ENCODE peak calls at places on chromosomes 3 and 15, in eight cellular contexts. One of them, this sample, is unnamed.

GRCh38 chr3:123533554-123534159 is 51.2 kb downstream of the HACD2 start:
- DNase-seq in ovary: no peak
- DNase-seq in AG04450: no peak
- DNase-seq in ascending aorta: no peak
- DNase-seq in body of pancreas: no peak
- DNase-seq in left ventricle myocardium inferior: no peak
- DNase-seq in RWPE2: no peak
- DNase-seq in GM12878: no peak
- DNase-seq in this sample: no peak

GRCh38 chr3:24837601-24838000 is 343.0 kb upstream of the THRB start:
- DNase-seq in left ventricle myocardium inferior: no peak
- DNase-seq in body of pancreas: no peak
- DNase-seq in GM12878: no peak
- DNase-seq in RWPE2: no peak
- DNase-seq in AG04450: no peak
- DNase-seq in ovary: no peak
- DNase-seq in ascending aorta: no peak
- DNase-seq in this sample: no peak

GRCh38 chr15:42203891-42204290 is 4.2 kb downstream of the VPS39 start:
- DNase-seq in body of pancreas: no peak
- DNase-seq in GM12878: no peak
- DNase-seq in ovary: no peak
- DNase-seq in AG04450: no peak
- DNase-seq in left ventricle myocardium inferior: no peak
- DNase-seq in ascending aorta: no peak
- DNase-seq in RWPE2: no peak
- DNase-seq in this sample: no peak

GRCh38 chr3:52401551-52401950 is 43.4 kb downstream of the SEMA3G start:
- DNase-seq in ascending aorta: no peak
- DNase-seq in GM12878: no peak
- DNase-seq in RWPE2: peak; percentile 21
- DNase-seq in left ventricle myocardium inferior: peak; percentile 8
- DNase-seq in ovary: no peak
- DNase-seq in body of pancreas: no peak
- DNase-seq in AG04450: no peak
- DNase-seq in this sample: no peak

GRCh38 chr3:121855555-121855954 is 20.5 kb downstream of the EAF2 start:
- DNase-seq in ascending aorta: no peak
- DNase-seq in RWPE2: no peak
- DNase-seq in GM12878: no peak
- DNase-seq in ovary: no peak
- DNase-seq in AG04450: no peak
- DNase-seq in body of pancreas: no peak
- DNase-seq in left ventricle myocardium inferior: no peak
- DNase-seq in this sample: no peak

GRCh38 chr3:13480340-13481318 is 523 bp downstream of the HDAC11 start:
- DNase-seq in ascending aorta: peak; percentile 75
- DNase-seq in RWPE2: no peak
- DNase-seq in left ventricle myocardium inferior: no peak
- DNase-seq in AG04450: no peak
- DNase-seq in ovary: peak; percentile 40
- DNase-seq in body of pancreas: peak; percentile 84
- DNase-seq in GM12878: no peak
- DNase-seq in this sample: peak; percentile 67

GRCh38 chr3:45246236-45246635 is 20.1 kb upstream of the TMEM158 start:
- DNase-seq in AG04450: no peak
- DNase-seq in GM12878: no peak
- DNase-seq in body of pancreas: no peak
- DNase-seq in ovary: no peak
- DNase-seq in RWPE2: no peak
- DNase-seq in left ventricle myocardium inferior: no peak
- DNase-seq in ascending aorta: no peak
- DNase-seq in this sample: no peak

GRCh38 chr15:45157056-45157455 is 27.3 kb downstream of the DUOX1 start:
- DNase-seq in body of pancreas: no peak
- DNase-seq in left ventricle myocardium inferior: no peak
- DNase-seq in AG04450: peak; percentile 16
- DNase-seq in RWPE2: no peak
- DNase-seq in GM12878: no peak
- DNase-seq in ascending aorta: no peak
- DNase-seq in ovary: no peak
- DNase-seq in this sample: no peak

GRCh38 chr15:42494998-42495360 is 455 bp upstream of the SNAP23 start:
- DNase-seq in AG04450: no peak
- DNase-seq in GM12878: no peak
- DNase-seq in body of pancreas: peak; percentile 43
- DNase-seq in RWPE2: no peak
- DNase-seq in ovary: no peak
- DNase-seq in ascending aorta: peak; percentile 87
- DNase-seq in left ventricle myocardium inferior: no peak
- DNase-seq in this sample: peak; percentile 52

GRCh38 chr3:172609750-172610149 is 86.5 kb upstream of the TNFSF10 start:
- DNase-seq in RWPE2: no peak
- DNase-seq in ascending aorta: no peak
- DNase-seq in ovary: no peak
- DNase-seq in left ventricle myocardium inferior: no peak
- DNase-seq in GM12878: no peak
- DNase-seq in body of pancreas: no peak
- DNase-seq in AG04450: no peak
- DNase-seq in this sample: no peak

GRCh38 chr15:75192307-75192706 is 9.4 kb upstream of the C15orf39 start:
- DNase-seq in RWPE2: no peak
- DNase-seq in left ventricle myocardium inferior: no peak
- DNase-seq in body of pancreas: no peak
- DNase-seq in ascending aorta: no peak
- DNase-seq in AG04450: no peak
- DNase-seq in GM12878: no peak
- DNase-seq in ovary: no peak
- DNase-seq in this sample: no peak

GRCh38 chr15:95291878-95292472 is 1038.5 kb upstream of the NR2F2 start:
- DNase-seq in body of pancreas: no peak
- DNase-seq in GM12878: no peak
- DNase-seq in ascending aorta: no peak
- DNase-seq in RWPE2: no peak
- DNase-seq in left ventricle myocardium inferior: no peak
- DNase-seq in ovary: no peak
- DNase-seq in AG04450: no peak
- DNase-seq in this sample: no peak

GRCh38 chr3:171176244-171176925 is 149.9 kb upstream of the SLC2A2 start:
- DNase-seq in RWPE2: no peak
- DNase-seq in body of pancreas: no peak
- DNase-seq in AG04450: no peak
- DNase-seq in ovary: no peak
- DNase-seq in left ventricle myocardium inferior: no peak
- DNase-seq in GM12878: no peak
- DNase-seq in ascending aorta: no peak
- DNase-seq in this sample: no peak

GRCh38 chr3:40191850-40192448 is 117.6 kb upstream of the EIF1B start:
- DNase-seq in AG04450: peak; percentile 10
- DNase-seq in ascending aorta: peak; percentile 73
- DNase-seq in left ventricle myocardium inferior: peak; percentile 41
- DNase-seq in ovary: peak; percentile 68
- DNase-seq in GM12878: no peak
- DNase-seq in RWPE2: no peak
- DNase-seq in body of pancreas: peak; percentile 73
- DNase-seq in this sample: peak; percentile 63

GRCh38 chr3:23203651-23204111 is 554 bp downstream of the UBE2E2 start:
- DNase-seq in ascending aorta: no peak
- DNase-seq in left ventricle myocardium inferior: no peak
- DNase-seq in RWPE2: no peak
- DNase-seq in GM12878: no peak
- DNase-seq in body of pancreas: peak; percentile 23
- DNase-seq in AG04450: no peak
- DNase-seq in ovary: peak; percentile 55
- DNase-seq in this sample: peak; percentile 24

GRCh38 chr3:130748520-130748919 is 1.9 kb upstream of the PIK3R4 start:
- DNase-seq in ovary: no peak
- DNase-seq in AG04450: no peak
- DNase-seq in GM12878: no peak
- DNase-seq in ascending aorta: no peak
- DNase-seq in left ventricle myocardium inferior: no peak
- DNase-seq in RWPE2: no peak
- DNase-seq in body of pancreas: no peak
- DNase-seq in this sample: no peak

GRCh38 chr3:130746296-130747039 is at the start of gene PIK3R4:
- DNase-seq in left ventricle myocardium inferior: peak; percentile 89
- DNase-seq in ascending aorta: peak; percentile 98
- DNase-seq in AG04450: peak; percentile 92
- DNase-seq in ovary: peak; percentile 93
- DNase-seq in RWPE2: peak; percentile 91
- DNase-seq in body of pancreas: peak; percentile 94
- DNase-seq in GM12878: peak; percentile 95
- DNase-seq in this sample: peak; percentile 95

GRCh38 chr3:130743354-130743753 is 3.3 kb downstream of the PIK3R4 start:
- DNase-seq in left ventricle myocardium inferior: no peak
- DNase-seq in RWPE2: no peak
- DNase-seq in ascending aorta: no peak
- DNase-seq in ovary: no peak
- DNase-seq in AG04450: no peak
- DNase-seq in body of pancreas: no peak
- DNase-seq in GM12878: no peak
- DNase-seq in this sample: no peak

DNA sequence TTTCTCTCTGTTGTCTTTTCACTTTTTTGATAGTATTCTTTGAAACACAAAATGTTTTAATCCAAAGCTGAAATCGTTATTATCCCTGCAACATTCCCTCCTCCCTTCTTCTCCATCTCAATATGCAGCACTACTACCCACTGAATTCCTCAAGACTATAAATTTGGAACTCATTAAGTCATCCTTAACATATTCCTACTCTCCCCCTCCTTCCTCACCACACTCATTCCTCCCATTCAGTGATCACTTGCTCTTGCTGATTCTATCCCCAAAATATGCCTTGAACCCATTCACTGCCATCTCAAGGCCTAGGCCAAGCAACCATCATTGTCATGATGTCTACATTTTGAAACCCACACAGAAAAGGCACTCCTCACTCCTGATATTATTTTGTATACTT is 2.4 kb upstream of the PIK3R4 start:
- DNase-seq in GM12878: no peak
- DNase-seq in ovary: no peak
- DNase-seq in ascending aorta: no peak
- DNase-seq in left ventricle myocardium inferior: no peak
- DNase-seq in body of pancreas: no peak
- DNase-seq in RWPE2: no peak
- DNase-seq in AG04450: no peak
- DNase-seq in this sample: no peak
- H3K27ac ChIP-seq in GM12878: no peak overlapping the region
- H3K27ac ChIP-seq in ovary: no peak overlapping the region
- H3K27ac ChIP-seq in ascending aorta: peak overlapping the region; percentile 86
- H3K27ac ChIP-seq in left ventricle myocardium inferior: peak overlapping the region; percentile 88
- H3K27ac ChIP-seq in body of pancreas: no peak overlapping the region
- H3K27ac ChIP-seq in RWPE2: no peak overlapping the region
- H3K27ac ChIP-seq in AG04450: no peak overlapping the region
- H3K27ac ChIP-seq in this sample: no peak overlapping the region

GRCh38 chr3:182568206-182568605 is 225.1 kb upstream of the ATP11B start:
- DNase-seq in AG04450: no peak
- DNase-seq in body of pancreas: no peak
- DNase-seq in left ventricle myocardium inferior: no peak
- DNase-seq in RWPE2: no peak
- DNase-seq in ovary: no peak
- DNase-seq in GM12878: no peak
- DNase-seq in ascending aorta: no peak
- DNase-seq in this sample: no peak

GRCh38 chr3:182575941-182576340 is 217.4 kb upstream of the ATP11B start:
- DNase-seq in RWPE2: no peak
- DNase-seq in body of pancreas: no peak
- DNase-seq in left ventricle myocardium inferior: no peak
- DNase-seq in ovary: no peak
- DNase-seq in ascending aorta: no peak
- DNase-seq in AG04450: no peak
- DNase-seq in GM12878: no peak
- DNase-seq in this sample: no peak

GRCh38 chr3:182568756-182569155 is 224.5 kb upstream of the ATP11B start:
- DNase-seq in body of pancreas: no peak
- DNase-seq in RWPE2: no peak
- DNase-seq in GM12878: no peak
- DNase-seq in ascending aorta: no peak
- DNase-seq in left ventricle myocardium inferior: no peak
- DNase-seq in AG04450: no peak
- DNase-seq in ovary: no peak
- DNase-seq in this sample: no peak

GRCh38 chr3:182567666-182568065 is 225.6 kb upstream of the ATP11B start:
- DNase-seq in ascending aorta: no peak
- DNase-seq in body of pancreas: no peak
- DNase-seq in left ventricle myocardium inferior: no peak
- DNase-seq in RWPE2: no peak
- DNase-seq in GM12878: no peak
- DNase-seq in ovary: no peak
- DNase-seq in AG04450: no peak
- DNase-seq in this sample: no peak

GRCh38 chr3:182570934-182571594 is 222.2 kb upstream of the ATP11B start:
- DNase-seq in ascending aorta: no peak
- DNase-seq in left ventricle myocardium inferior: no peak
- DNase-seq in ovary: no peak
- DNase-seq in RWPE2: no peak
- DNase-seq in body of pancreas: no peak
- DNase-seq in AG04450: no peak
- DNase-seq in GM12878: no peak
- DNase-seq in this sample: no peak
- H3K27me3 ChIP-seq in ascending aorta: no peaks in the 10 kb centered on the region
- H3K27me3 ChIP-seq in left ventricle myocardium inferior: no peaks in the 10 kb centered on the region
- H3K27me3 ChIP-seq in ovary: no peaks in the 10 kb centered on the region
- H3K27me3 ChIP-seq in RWPE2: no peaks in the 10 kb centered on the region
- H3K27me3 ChIP-seq in body of pancreas: no peaks in the 10 kb centered on the region
- H3K27me3 ChIP-seq in AG04450: no peaks in the 10 kb centered on the region
- H3K27me3 ChIP-seq in GM12878: peaks cover 2% of the 10 kb centered on the region
- H3K27me3 ChIP-seq in this sample: no peaks in the 10 kb centered on the region

DNA sequence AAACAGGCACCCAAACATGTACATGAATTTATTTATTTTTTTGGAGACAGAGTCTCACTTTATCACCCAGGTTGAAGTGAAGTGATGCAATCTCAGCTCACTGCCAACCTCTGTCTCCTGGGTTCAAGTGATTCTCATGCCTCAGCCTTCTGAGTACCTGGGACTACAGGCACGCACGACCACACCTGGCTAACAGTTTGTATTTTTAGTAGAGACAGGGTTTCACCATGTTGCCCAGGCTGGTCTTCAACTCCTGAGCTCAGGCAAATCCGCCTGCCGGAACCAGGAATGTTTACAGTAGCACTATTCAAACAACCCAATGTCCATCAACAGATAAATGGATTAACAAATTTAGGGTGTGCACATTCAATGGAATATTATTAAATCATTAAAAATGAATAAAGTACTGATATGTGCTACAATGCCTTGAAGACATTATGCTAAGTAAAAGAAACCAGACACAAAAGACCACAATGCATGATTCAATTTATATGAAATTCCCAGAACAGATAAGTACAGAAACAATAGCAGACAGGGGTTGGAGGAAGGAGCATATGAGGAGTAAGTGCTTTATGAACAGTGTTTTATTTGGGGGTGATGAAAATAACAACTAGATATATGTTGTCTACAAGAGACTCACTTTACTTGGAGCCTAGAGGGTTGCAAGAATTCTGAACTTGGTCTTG is 1.3 kb downstream of the LEO1 start:
- DNase-seq in ovary: no peak
- DNase-seq in AG04450: no peak
- DNase-seq in left ventricle myocardium inferior: no peak
- DNase-seq in GM12878: no peak
- DNase-seq in body of pancreas: no peak
- DNase-seq in ascending aorta: no peak
- DNase-seq in RWPE2: no peak
- DNase-seq in this sample: no peak
- H3K4me3 ChIP-seq in ovary: no peak overlapping the region
- H3K4me3 ChIP-seq in AG04450: peak overlapping the region; percentile 96
- H3K4me3 ChIP-seq in left ventricle myocardium inferior: peak overlapping the region; percentile 89
- H3K4me3 ChIP-seq in GM12878: peak overlapping the region; percentile 82
- H3K4me3 ChIP-seq in body of pancreas: no peak overlapping the region
- H3K4me3 ChIP-seq in ascending aorta: peak overlapping the region; percentile 84
- H3K4me3 ChIP-seq in RWPE2: peak overlapping the region; percentile 62
- H3K4me3 ChIP-seq in this sample: peak overlapping the region; percentile 60

GRCh38 chr3:168053115-168053514 is 42.6 kb downstream of the GOLIM4 start:
- DNase-seq in ovary: no peak
- DNase-seq in AG04450: no peak
- DNase-seq in body of pancreas: no peak
- DNase-seq in RWPE2: no peak
- DNase-seq in ascending aorta: no peak
- DNase-seq in left ventricle myocardium inferior: no peak
- DNase-seq in GM12878: no peak
- DNase-seq in this sample: no peak
- H3K27ac ChIP-seq in ovary: no peak overlapping the region
- H3K27ac ChIP-seq in AG04450: no peak overlapping the region
- H3K27ac ChIP-seq in body of pancreas: no peak overlapping the region
- H3K27ac ChIP-seq in RWPE2: no peak overlapping the region
- H3K27ac ChIP-seq in ascending aorta: no peak overlapping the region
- H3K27ac ChIP-seq in left ventricle myocardium inferior: peak overlapping the region; percentile 71
- H3K27ac ChIP-seq in GM12878: no peak overlapping the region
- H3K27ac ChIP-seq in this sample: no peak overlapping the region

This sample was measured in dorsolateral prefrontal cortex.